ENCODE peak calls at places on chromosomes 1 and 21, in four cellular contexts. Z is astrocyte, L is PC-3, M is GM23248. V is an unnamed sample.

GRCh38 chr1:176211395-176212165 is 4.5 kb upstream of the COP1 start:
- DNase-seq in L (peak), Z (no peak), M (no peak), V (peak)

GRCh38 chr1:34213976-34214375 is 37.3 kb downstream of the C1orf94 start:
- DNase-seq in M (no peak), Z (no peak), L (no peak), V (no peak)

GRCh38 chr1:242426271-242426905 is 98.1 kb downstream of the PLD5 start:
- DNase-seq in L (no peak), M (no peak), Z (no peak), V (no peak)

GRCh38 chr1:6329851-6330250 is 63.7 kb downstream of the ACOT7 start:
- DNase-seq in M (peak), Z (peak), L (no peak), V (no peak)

GRCh38 chr1:25198731-25199231 is 33.5 kb downstream of the SYF2 start:
- DNase-seq in L (peak), M (peak), Z (peak), V (no peak)

GRCh38 chr1:207813513-207813881 is 61.6 kb downstream of the CD46 start:
- DNase-seq in M (no peak), L (no peak), Z (no peak), V (no peak)

GRCh38 chr1:209618756-209619420 is 33.3 kb downstream of the LAMB3 start:
- DNase-seq in Z (no peak), L (no peak), M (peak), V (no peak)

GRCh38 chr1:79193211-79194079 is 186.9 kb upstream of the ADGRL4 start:
- DNase-seq in M (peak), L (peak), Z (peak), V (peak)

GRCh38 chr1:7644906-7645750 is 126.0 kb upstream of the VAMP3 start:
- DNase-seq in M (no peak), Z (no peak), L (no peak), V (peak)

GRCh38 chr1:151715726-151716404 is 738 bp downstream of the CELF3 start:
- DNase-seq in Z (no peak), M (no peak), L (no peak), V (no peak)

GRCh38 chr21:44085491-44086321 is 21.5 kb upstream of the PWP2 start:
- DNase-seq in L (no peak), Z (no peak), M (no peak), V (no peak)

GRCh38 chr21:42352433-42353095 is 1.8 kb upstream of the TFF2 start:
- DNase-seq in Z (no peak), M (no peak), L (peak), V (no peak)

GRCh38 chr1:53553734-53554509 is 94.7 kb downstream of the DMRTB1 start:
- DNase-seq in Z (no peak), M (no peak), L (no peak), V (no peak)

GRCh38 chr1:221366495-221367095 is 375.3 kb downstream of the DUSP10 start:
- DNase-seq in L (no peak), Z (no peak), M (no peak), V (no peak)

GRCh38 chr1:246951413-246951812 is 19.7 kb upstream of the AHCTF1 start:
- DNase-seq in M (no peak), Z (no peak), L (no peak), V (no peak)

GRCh38 chr1:32736812-32737791 is 34.5 kb upstream of the SYNC start:
- DNase-seq in L (no peak), Z (no peak), M (no peak), V (no peak)
- H3K27ac ChIP-seq in L (no peak), Z (no peak), M (no peak), V (no peak)

GRCh38 chr1:167137285-167138192 is 43.7 kb downstream of the STYXL2 start:
- DNase-seq in L (no peak), M (no peak), Z (no peak), V (no peak)
- H2AFZ ChIP-seq in L (no peak), M (no peak), Z (peak), V (no peak)

DNA sequence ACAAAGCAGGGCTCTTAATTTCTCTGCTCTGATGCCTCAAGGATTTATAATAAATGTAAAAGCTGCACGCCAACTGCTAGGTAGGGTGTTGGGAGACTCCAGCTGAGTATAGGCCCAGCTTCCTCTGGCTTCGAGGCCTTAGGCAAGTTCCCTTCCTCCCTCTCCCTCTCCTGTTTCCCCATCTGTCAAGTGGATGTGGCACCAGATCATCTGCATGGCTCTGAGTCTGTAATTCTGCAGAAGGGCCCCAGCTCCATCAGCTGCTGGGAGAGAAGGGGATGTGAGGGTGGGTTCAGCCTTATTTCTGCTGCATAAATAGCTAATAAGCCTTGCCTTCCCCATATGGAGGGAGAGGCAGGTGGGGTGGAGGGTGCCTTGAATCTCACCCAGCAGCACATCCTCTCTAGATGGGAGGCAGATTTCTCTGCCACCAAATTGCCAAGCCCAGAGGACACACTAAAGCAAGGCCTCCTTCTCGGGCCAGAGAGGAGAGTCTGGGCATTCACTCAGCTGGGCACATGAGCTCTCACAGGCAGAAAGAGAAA is 3.8 kb downstream of the TRIM62 start:
- DNase-seq in L (no peak), Z (no peak), M (no peak), V (no peak)
- H3K4me2 ChIP-seq in L (no peak), Z (no peak), M (no peak), V (no peak)

GRCh38 chr21:26756491-26757159 is 88.6 kb downstream of the ADAMTS1 start:
- DNase-seq in M (peak), L (no peak), Z (peak), V (no peak)
- H3K27ac ChIP-seq in M (peak), L (no peak), Z (peak), V (no peak)

GRCh38 chr1:158425020-158425419 is 1.0 kb downstream of the OR10K2 start:
- DNase-seq in M (no peak), L (no peak), Z (no peak), V (no peak)

GRCh38 chr1:158422215-158422614 is 3.8 kb downstream of the OR10K2 start:
- DNase-seq in M (no peak), Z (no peak), L (no peak), V (no peak)

GRCh38 chr1:158426137-158426536 is at the start of gene OR10K2:
- DNase-seq in Z (no peak), L (no peak), M (no peak), V (no peak)
- H2AFZ ChIP-seq in Z (no peak), L (no peak), M (no peak), V (no peak)

DNA sequence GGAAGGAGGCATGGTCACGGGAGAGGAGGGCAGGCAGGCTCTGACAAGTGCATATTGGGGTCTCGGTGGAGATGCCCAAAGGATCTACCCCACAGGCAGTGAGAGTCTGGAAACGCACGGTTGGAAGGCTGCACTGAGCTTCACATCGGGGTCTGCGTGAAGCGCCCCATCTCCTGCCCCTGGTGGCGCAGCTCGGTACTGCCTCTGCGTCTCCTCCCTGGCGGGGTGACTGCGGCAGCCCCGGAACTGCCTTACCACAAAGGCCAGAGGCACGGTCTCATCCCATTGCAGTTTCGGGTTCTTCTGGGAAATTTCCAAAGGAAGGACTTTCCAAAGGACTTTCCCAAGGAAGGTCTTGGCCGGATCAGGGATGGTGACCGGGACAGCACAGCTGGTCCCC is 69.2 kb upstream of the AJAP1 start:
- DNase-seq in L (peak), M (no peak), Z (no peak), V (peak)
- H3K4me2 ChIP-seq in L (no peak), M (no peak), Z (no peak), V (no peak)

V was measured in PC-9.